ENCODE peak calls at places on chromosomes 11 and 22, in six cellular contexts. P is tibial nerve, D is A549, E is suprapubic skin, Y is upper lobe of left lung, H is ovary. Q is an unnamed sample.

GRCh38 chr11:34194576-34195335 is 89.3 kb downstream of the NAT10 start:
- DNase-seq in E (no peak), P (no peak), H (no peak), D (no peak), Y (no peak), Q (no peak)

GRCh38 chr11:19279455-19279854 is 38.7 kb upstream of the E2F8 start:
- DNase-seq in E (no peak), P (no peak), Y (no peak), D (no peak), H (no peak), Q (no peak)

GRCh38 chr11:132589802-132590201 is 942.5 kb downstream of the OPCML start:
- DNase-seq in E (no peak), Y (no peak), P (no peak), H (no peak), D (no peak), Q (no peak)

GRCh38 chr11:66957971-66958231 is 282 bp downstream of the PC start:
- DNase-seq in H (no peak), P (no peak), Y (peak), E (no peak), D (no peak), Q (no peak)

GRCh38 chr22:19121631-19122142 is 525 bp downstream of the DGCR2 start:
- DNase-seq in H (peak), D (peak), Y (peak), E (peak), P (peak), Q (peak)

GRCh38 chr22:22789922-22790845 is 97.4 kb upstream of the IGLL5 start:
- DNase-seq in H (no peak), D (no peak), P (no peak), Y (no peak), E (no peak), Q (no peak)

GRCh38 chr11:124861670-124862069 is 3.6 kb upstream of the ROBO3 start:
- DNase-seq in P (no peak), Y (no peak), E (peak), H (no peak), D (no peak), Q (no peak)

GRCh38 chr22:49308300-49308699 is 519.4 kb downstream of the BRD1 start:
- DNase-seq in H (no peak), E (peak), P (peak), Y (no peak), D (no peak), Q (peak)

GRCh38 chr11:112096194-112096593 is 9.5 kb downstream of the SDHD start:
- DNase-seq in H (no peak), E (no peak), Y (no peak), P (no peak), D (no peak), Q (no peak)

DNA sequence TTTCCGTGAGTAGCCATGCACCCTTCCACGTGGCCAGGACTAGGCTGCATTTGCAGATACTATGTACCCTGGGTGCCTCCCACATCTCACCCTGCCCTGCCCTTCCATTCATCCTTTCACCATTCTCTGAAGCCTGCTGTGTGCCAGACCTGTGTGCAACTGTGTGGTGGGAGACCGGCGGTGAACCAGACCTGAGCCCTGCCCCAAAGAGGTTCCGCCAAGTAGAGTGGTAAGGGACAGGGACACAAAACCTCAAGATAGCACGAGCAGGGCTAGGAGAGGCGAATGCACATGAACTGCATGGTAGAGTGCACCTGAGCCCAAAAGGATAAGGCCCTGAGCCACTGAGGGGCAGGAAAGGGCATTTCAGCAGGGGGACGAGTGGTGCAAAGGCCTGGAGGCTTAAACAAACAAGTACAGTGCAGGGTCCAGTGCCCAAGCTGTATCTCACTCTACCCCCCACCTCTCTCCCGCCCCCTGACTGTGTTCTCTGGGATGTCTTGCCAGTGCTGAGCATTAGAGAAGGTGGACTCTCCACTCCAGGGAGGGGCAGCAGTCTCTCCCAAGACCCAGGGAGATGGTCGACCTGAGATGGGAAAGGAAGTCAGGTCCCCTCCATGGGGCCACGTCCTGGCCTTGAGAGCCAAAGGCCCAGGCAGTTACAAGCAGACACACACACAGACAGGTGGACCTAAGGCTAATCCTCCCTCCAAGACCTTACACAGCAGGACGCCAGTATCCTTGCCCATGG is 14.1 kb upstream of the ARAP1 start:
- DNase-seq in E (no peak), H (no peak), Y (no peak), D (no peak), P (no peak), Q (no peak)
- TF ChIP-seq EP300 in E (no peak), H (no peak), Y (no peak), D (no peak), P (no peak), Q (no peak)

GRCh38 chr11:47269829-47270305 is at the start of gene MADD:
- DNase-seq in D (peak), Y (peak), H (peak), P (peak), E (peak), Q (peak)
- TF ChIP-seq POLR2A in D (peak), Y (peak), H (peak), P (peak), E (no peak), Q (no peak)

GRCh38 chr11:123754101-123754568 is at the start of gene OR6X1:
- DNase-seq in E (no peak), D (no peak), P (no peak), Y (no peak), H (no peak), Q (no peak)

GRCh38 chr11:123755813-123756212 is 1.5 kb upstream of the OR6X1 start:
- DNase-seq in P (no peak), Y (no peak), E (no peak), D (no peak), H (no peak), Q (no peak)

GRCh38 chr11:123751777-123752176 is 2.5 kb downstream of the OR6X1 start:
- DNase-seq in H (no peak), D (no peak), P (no peak), E (no peak), Y (no peak), Q (no peak)

GRCh38 chr11:123755344-123755743 is 1.0 kb upstream of the OR6X1 start:
- DNase-seq in D (no peak), H (no peak), P (no peak), Y (no peak), E (no peak), Q (no peak)

GRCh38 chr11:123753110-123753509 is 1.2 kb downstream of the OR6X1 start:
- DNase-seq in P (no peak), Y (no peak), E (no peak), H (no peak), D (no peak), Q (no peak)
- H3K4me3 ChIP-seq in P (no peak), Y (no peak), E (no peak), H (no peak), D (no peak), Q (no peak)

DNA sequence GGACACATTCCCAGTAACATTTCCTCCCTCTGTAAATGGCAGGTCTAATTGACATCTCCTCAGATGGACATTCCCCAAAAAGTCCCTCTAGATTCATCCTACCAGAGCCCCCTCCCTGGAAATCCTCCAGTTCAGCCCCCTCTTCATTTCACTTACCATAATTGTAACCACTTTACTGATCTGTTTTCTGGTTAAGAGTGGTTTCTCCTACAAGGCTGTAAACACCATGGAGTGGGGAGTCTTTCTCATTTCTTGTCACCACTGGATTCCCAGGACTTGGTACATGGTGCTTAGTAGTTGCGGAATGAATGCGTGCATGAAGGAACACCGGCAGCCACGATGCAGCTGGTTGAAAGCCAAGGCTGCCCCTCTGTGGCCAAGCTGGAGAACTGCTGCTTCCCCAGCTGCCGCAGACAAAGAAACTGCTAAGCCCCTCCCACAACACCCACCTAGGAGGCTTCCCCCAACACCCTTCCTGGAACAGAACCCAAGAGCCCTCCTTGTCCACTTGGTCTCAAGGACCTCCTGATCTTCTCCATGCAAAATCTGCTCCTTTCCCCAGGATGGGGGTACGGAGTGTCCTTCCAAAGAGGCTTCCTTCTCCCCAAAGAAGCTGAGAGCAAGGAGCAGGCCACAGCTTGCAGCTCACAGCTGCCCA is 18.6 kb upstream of the SCARF2 start:
- DNase-seq in E (no peak), Y (no peak), D (peak), H (peak), P (peak), Q (peak)
- TF ChIP-seq EP300 in E (no peak), Y (no peak), D (no peak), H (no peak), P (no peak), Q (no peak)

DNA sequence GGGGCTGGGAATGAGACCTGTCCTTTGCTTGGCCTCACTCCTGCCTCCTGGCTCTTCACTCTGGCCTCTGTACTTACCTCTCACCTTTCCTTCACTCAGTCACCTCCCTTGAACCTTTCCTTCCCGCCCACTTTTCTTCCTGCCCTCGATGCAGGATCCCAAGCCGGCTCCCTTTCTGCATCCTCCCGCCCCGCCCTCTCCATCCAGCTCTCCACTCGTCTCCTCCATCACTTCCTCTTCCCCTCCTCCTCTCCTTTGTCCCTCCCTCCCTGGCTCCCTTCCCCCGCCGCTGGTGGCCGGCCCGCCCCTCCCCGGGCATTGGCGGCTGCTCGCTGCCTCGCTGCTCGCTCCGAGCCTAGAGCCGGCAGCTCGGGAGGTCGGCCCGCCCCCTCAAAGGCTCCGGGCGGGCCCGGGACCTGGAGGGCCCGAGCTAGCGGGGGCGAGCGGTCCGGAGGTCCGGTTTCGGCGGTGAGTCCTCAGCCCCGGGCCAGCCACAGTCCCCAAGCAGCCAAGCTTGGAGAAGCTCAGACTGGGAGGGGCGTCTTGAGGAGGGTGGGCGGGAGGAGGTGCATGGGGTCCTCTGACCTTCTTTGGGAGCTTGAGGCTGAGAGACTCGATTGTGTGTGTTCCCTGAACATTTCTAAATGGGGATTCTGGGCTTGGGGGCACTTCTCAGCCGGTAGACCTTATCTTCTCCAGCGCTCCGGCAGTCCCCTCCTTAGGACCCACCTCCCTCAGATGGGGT is 13.8 kb downstream of the PHLDB1 start:
- DNase-seq in D (no peak), P (peak), H (peak), E (peak), Y (peak), Q (peak)
- TF ChIP-seq POLR2A in D (no peak), P (no peak), H (no peak), E (no peak), Y (no peak), Q (no peak)

DNA sequence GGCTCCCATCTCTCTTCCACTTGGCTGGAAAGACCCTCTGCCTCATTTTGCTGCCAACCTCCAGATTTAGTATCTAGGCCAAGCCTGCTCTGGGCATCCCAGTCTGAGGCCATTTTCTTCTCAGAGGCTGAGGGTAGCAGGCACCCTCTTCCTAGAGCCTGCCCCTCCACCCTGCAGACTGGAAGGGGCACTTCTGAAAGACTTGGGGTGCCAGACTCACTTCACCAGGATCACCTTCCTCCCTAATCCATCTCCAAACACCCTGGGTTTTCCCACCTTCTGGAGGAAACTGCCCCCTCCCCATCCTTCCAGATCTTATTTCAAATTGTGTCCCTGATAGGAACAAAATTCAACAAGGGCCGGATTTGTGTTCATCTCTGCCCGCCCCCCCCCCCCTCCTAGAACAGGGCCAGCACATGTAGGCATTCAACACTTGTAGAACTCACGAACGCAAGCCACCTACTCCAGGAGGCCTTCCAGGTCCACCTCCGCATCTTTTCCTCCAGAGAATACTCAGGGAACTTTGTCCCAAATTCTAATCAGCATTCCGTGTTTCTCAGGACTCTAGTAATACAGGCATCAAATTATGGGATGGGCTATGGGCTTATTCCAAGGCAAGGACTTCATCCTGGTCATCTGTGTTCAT is 785 bp downstream of the UBE2L6 start:
- DNase-seq in D (no peak), H (no peak), P (no peak), Y (no peak), E (no peak), Q (no peak)
- H3K4me3 ChIP-seq in D (peak), H (peak), P (peak), Y (peak), E (peak), Q (peak)

GRCh38 chr11:100830978-100831732 is 144.1 kb downstream of the ARHGAP42 start:
- DNase-seq in D (no peak), H (no peak), Y (no peak), E (no peak), P (no peak), Q (no peak)

GRCh38 chr11:100831929-100832480 is 144.9 kb downstream of the ARHGAP42 start:
- DNase-seq in Y (no peak), D (no peak), E (no peak), H (no peak), P (no peak), Q (no peak)

GRCh38 chr11:100827934-100828661 is 141.0 kb downstream of the ARHGAP42 start:
- DNase-seq in E (no peak), Y (no peak), H (no peak), P (no peak), D (peak), Q (no peak)

GRCh38 chr11:100832851-100833250 is 145.8 kb downstream of the ARHGAP42 start:
- DNase-seq in D (no peak), P (no peak), E (no peak), H (no peak), Y (no peak), Q (no peak)

GRCh38 chr11:100830295-100830694 is 143.2 kb downstream of the ARHGAP42 start:
- DNase-seq in H (no peak), D (no peak), E (no peak), Y (no peak), P (no peak), Q (peak)
- TF ChIP-seq EP300 in H (no peak), D (no peak), E (no peak), Y (no peak), P (no peak), Q (no peak)